ENCODE peak calls at places on chromosomes 16 and 17, in six cellular contexts. One of them, this sample, is unnamed.

GRCh38 chr16:72995151-72995881 is 52.6 kb downstream of the ZFHX3 start:
- DNase-seq in transverse colon: peak
- DNase-seq in NB4: peak
- DNase-seq in neural crest cell: peak
- DNase-seq in foreskin keratinocyte: no peak
- DNase-seq in H9: peak
- DNase-seq in this sample: peak

GRCh38 chr17:74742153-74742515 is 5.1 kb downstream of the RAB37 start:
- DNase-seq in transverse colon: peak
- DNase-seq in NB4: peak
- DNase-seq in neural crest cell: no peak
- DNase-seq in foreskin keratinocyte: no peak
- DNase-seq in H9: peak
- DNase-seq in this sample: no peak

GRCh38 chr17:75277664-75278071 is 6.6 kb upstream of the MIF4GD start:
- DNase-seq in transverse colon: no peak
- DNase-seq in NB4: no peak
- DNase-seq in neural crest cell: no peak
- DNase-seq in foreskin keratinocyte: peak
- DNase-seq in H9: no peak
- DNase-seq in this sample: no peak

GRCh38 chr17:13601317-13601775 is 383 bp downstream of the HS3ST3A1 start:
- DNase-seq in transverse colon: no peak
- DNase-seq in NB4: peak
- DNase-seq in neural crest cell: no peak
- DNase-seq in foreskin keratinocyte: no peak
- DNase-seq in H9: no peak
- DNase-seq in this sample: peak

GRCh38 chr16:3520861-3521260 is 20.1 kb downstream of the CLUAP1 start:
- DNase-seq in transverse colon: no peak
- DNase-seq in NB4: no peak
- DNase-seq in neural crest cell: no peak
- DNase-seq in foreskin keratinocyte: no peak
- DNase-seq in H9: peak
- DNase-seq in this sample: peak

GRCh38 chr16:81593481-81593880 is 148.9 kb downstream of the CMIP start:
- DNase-seq in transverse colon: no peak
- DNase-seq in NB4: no peak
- DNase-seq in neural crest cell: no peak
- DNase-seq in foreskin keratinocyte: peak
- DNase-seq in H9: no peak
- DNase-seq in this sample: no peak

GRCh38 chr17:10756146-10756545 is 26.3 kb upstream of the TMEM220 start:
- DNase-seq in transverse colon: no peak
- DNase-seq in NB4: no peak
- DNase-seq in neural crest cell: no peak
- DNase-seq in foreskin keratinocyte: no peak
- DNase-seq in H9: no peak
- DNase-seq in this sample: peak

GRCh38 chr17:62615503-62615902 is 12.0 kb upstream of the MRC2 start:
- DNase-seq in transverse colon: no peak
- DNase-seq in NB4: no peak
- DNase-seq in neural crest cell: no peak
- DNase-seq in foreskin keratinocyte: no peak
- DNase-seq in H9: no peak
- DNase-seq in this sample: no peak

GRCh38 chr16:81544691-81545365 is 100.2 kb downstream of the CMIP start:
- DNase-seq in transverse colon: no peak
- DNase-seq in NB4: peak
- DNase-seq in neural crest cell: no peak
- DNase-seq in foreskin keratinocyte: no peak
- DNase-seq in H9: no peak
- DNase-seq in this sample: no peak

GRCh38 chr16:15466886-15467781 is 32.7 kb downstream of the BMERB1 start:
- DNase-seq in transverse colon: no peak
- DNase-seq in NB4: peak
- DNase-seq in neural crest cell: no peak
- DNase-seq in foreskin keratinocyte: peak
- DNase-seq in H9: no peak
- DNase-seq in this sample: no peak

GRCh38 chr17:78399693-78400144 is 21.3 kb downstream of the PGS1 start:
- DNase-seq in transverse colon: no peak
- DNase-seq in NB4: no peak
- DNase-seq in neural crest cell: no peak
- DNase-seq in foreskin keratinocyte: peak
- DNase-seq in H9: no peak
- DNase-seq in this sample: no peak

DNA sequence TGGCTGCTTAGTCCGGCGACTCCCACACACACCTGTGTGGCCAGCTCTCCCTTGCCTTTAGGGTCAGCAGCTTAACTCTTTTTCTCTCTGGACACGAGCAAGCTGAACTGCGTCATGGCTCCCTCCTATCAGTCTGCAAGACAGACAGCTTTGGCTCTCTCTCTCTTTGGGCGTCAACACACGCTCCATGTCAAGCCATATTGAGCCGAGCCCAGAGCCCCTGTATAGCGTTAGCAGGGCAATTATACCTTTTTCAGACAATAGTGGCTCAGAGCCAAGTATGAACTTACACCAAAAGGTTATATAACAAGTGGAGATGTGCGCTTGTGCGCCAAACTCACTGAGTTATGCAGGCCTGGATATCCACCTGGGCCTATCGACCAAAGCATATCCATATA is 34.8 kb upstream of the APPBP2 start:
- DNase-seq in transverse colon: no peak
- DNase-seq in NB4: no peak
- DNase-seq in neural crest cell: no peak
- DNase-seq in foreskin keratinocyte: no peak
- DNase-seq in H9: no peak
- DNase-seq in this sample: no peak
- TF ChIP-seq CTCF in transverse colon: no peak
- TF ChIP-seq CTCF in NB4: no peak
- TF ChIP-seq CTCF in neural crest cell: no peak
- TF ChIP-seq CTCF in foreskin keratinocyte: no peak
- TF ChIP-seq CTCF in H9: no peak
- TF ChIP-seq CTCF in this sample: no peak

DNA sequence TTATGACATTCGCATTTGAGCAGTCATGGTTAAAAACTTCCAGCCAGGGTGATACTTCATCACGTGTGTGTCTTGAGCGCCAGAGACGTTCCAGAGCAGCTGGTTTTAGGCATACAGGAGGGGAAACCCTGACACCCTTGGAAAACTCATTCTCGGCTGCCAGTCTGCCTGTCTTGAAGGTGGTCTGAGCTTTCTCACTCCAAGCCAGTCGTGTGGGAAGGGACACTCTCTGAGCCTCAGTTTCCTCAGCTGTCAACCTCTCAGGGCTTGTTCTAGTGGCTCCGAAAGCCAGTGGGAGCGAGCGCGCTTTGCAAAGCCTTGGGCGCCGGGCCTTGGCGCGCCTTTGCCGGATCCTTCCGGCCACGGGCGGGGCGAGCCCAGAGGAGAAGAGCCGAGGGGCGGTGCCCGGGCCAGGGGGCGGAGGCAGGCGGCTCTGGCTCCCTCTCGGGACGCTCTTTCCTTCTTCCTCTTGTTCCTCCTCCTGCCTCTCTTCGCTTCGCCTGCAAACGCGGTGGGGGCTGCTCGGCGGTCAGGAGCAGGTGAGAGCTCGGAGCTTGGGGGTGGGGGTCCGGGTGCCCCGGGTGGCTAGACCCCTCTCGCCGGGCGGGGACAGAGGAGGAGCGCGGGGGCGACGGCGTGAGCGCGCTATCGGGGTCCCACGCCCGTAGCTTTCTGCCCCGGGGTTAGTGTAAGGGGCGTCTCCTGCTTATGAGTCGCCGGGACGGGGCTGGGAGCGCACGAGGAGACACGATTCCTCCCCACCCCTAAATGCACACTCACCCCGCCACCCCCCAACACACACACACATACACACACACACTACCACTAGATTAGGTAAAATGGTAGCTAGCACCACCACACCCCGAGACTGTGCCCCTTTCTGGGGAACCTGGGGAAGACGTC is at the start of gene LDAF1:
- DNase-seq in transverse colon: peak
- DNase-seq in NB4: peak
- DNase-seq in neural crest cell: peak
- DNase-seq in foreskin keratinocyte: peak
- DNase-seq in H9: peak
- DNase-seq in this sample: peak
- TF ChIP-seq CTCF in transverse colon: no peak
- TF ChIP-seq CTCF in NB4: no peak
- TF ChIP-seq CTCF in neural crest cell: no peak
- TF ChIP-seq CTCF in foreskin keratinocyte: no peak
- TF ChIP-seq CTCF in H9: no peak
- TF ChIP-seq CTCF in this sample: no peak

GRCh38 chr17:43011728-43012472 is 5.3 kb downstream of the IFI35 start:
- DNase-seq in transverse colon: no peak
- DNase-seq in NB4: no peak
- DNase-seq in neural crest cell: no peak
- DNase-seq in foreskin keratinocyte: no peak
- DNase-seq in H9: no peak
- DNase-seq in this sample: no peak

GRCh38 chr17:43010667-43011308 is 4.2 kb downstream of the IFI35 start:
- DNase-seq in transverse colon: peak
- DNase-seq in NB4: no peak
- DNase-seq in neural crest cell: no peak
- DNase-seq in foreskin keratinocyte: no peak
- DNase-seq in H9: no peak
- DNase-seq in this sample: no peak

GRCh38 chr17:43003542-43004172 is 2.9 kb upstream of the IFI35 start:
- DNase-seq in transverse colon: no peak
- DNase-seq in NB4: no peak
- DNase-seq in neural crest cell: no peak
- DNase-seq in foreskin keratinocyte: peak
- DNase-seq in H9: peak
- DNase-seq in this sample: no peak

DNA sequence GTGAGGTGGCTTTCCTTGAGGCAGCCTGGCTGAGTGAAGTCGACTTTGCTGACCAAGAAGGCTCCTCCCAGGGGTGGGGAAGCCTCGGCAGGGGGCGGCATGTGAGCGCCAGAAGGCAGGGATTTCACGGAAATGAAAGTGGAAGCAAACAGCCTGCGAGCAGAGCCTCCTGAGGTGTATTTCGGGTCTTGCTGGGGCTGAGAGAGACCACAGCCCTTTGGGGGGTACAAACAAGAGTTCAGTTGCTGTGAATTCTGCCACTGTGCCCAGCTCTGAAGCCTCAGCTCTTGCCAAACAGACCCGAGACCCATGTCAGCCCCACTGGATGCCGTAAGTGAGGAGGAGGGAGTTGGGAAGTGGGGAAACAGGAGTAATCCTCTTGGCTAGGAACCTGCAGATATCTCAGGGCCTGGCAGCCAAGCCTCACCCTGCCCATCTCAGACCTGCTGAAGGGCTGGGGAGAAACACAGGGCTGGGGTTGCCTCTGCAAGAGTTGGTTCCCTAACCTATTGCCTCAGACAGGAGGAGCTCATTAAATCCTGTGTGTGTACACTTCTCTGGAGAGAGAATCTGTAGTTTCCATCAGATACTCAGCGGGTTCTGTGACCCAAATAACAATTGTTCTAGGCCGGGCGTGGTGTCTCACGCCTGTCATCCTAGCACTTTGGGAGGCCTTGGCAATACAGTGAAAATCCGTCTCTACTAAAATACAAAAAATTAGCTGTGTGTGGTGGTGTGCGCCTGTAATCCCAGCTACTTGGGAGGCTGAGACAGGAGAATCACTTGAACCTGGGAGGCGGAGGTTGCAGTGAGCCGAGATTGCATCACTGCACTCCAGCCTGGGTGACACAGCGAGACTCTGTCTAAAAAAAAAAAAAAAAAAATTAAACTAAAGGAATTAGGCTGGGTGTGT is at the start of gene IFI35:
- DNase-seq in transverse colon: peak
- DNase-seq in NB4: peak
- DNase-seq in neural crest cell: peak
- DNase-seq in foreskin keratinocyte: peak
- DNase-seq in H9: peak
- DNase-seq in this sample: peak
- TF ChIP-seq CTCF in transverse colon: peak
- TF ChIP-seq CTCF in NB4: peak
- TF ChIP-seq CTCF in neural crest cell: peak
- TF ChIP-seq CTCF in foreskin keratinocyte: peak
- TF ChIP-seq CTCF in H9: no peak
- TF ChIP-seq CTCF in this sample: no peak

GRCh38 chr17:50175035-50175788 is 9.4 kb downstream of the SGCA start:
- DNase-seq in transverse colon: no peak
- DNase-seq in NB4: no peak
- DNase-seq in neural crest cell: no peak
- DNase-seq in foreskin keratinocyte: no peak
- DNase-seq in H9: no peak
- DNase-seq in this sample: no peak

GRCh38 chr17:50177476-50177875 is 11.7 kb downstream of the SGCA start:
- DNase-seq in transverse colon: no peak
- DNase-seq in NB4: no peak
- DNase-seq in neural crest cell: no peak
- DNase-seq in foreskin keratinocyte: peak
- DNase-seq in H9: no peak
- DNase-seq in this sample: no peak

GRCh38 chr17:50177983-50178834 is 12.4 kb downstream of the SGCA start:
- DNase-seq in transverse colon: peak
- DNase-seq in NB4: peak
- DNase-seq in neural crest cell: peak
- DNase-seq in foreskin keratinocyte: peak
- DNase-seq in H9: peak
- DNase-seq in this sample: peak

GRCh38 chr17:50174444-50174843 is 8.6 kb downstream of the SGCA start:
- DNase-seq in transverse colon: no peak
- DNase-seq in NB4: no peak
- DNase-seq in neural crest cell: no peak
- DNase-seq in foreskin keratinocyte: no peak
- DNase-seq in H9: no peak
- DNase-seq in this sample: no peak

DNA sequence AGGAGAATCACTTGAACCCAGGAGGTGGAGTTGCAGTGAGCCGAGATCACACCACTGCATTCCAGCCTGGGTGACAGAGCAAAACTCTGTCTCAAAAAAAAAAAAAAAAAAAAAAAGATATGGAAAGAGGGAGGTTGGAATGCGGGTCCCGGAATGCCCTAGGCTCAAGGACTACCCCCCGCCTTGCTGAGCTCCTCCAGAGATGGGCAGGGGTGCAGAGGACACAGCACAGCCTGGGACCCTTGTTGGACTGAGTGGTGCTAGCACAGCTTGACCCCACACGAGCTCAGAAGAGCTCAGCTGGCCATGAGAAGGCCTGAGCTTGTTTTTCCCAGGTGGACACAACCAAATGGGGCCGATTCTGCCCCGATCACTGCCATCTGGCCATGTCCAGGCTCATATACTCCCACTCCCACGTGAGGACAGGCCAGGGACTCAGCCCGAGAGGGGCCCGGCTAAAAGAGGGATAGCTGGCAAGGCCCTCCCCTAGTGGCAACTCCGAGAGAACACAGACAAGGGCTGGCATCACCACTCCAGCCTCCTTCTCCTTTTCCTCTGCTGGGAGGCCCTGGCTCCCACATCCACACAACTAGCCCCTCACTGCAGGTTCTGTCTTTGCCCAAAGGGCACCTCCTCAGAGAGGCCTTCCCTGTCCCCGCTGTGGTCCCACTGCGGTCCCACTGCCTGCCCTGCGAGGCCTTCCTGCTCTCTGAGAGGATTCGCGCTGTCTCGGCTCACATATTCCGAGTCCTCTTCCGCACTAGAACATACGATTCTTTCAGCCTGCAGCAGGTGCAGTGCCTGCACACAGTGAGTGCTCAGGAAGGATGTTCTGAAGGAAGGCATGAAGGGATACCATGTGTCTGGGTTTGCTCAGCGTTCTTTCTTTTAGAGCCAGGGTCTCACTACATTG is 11.0 kb downstream of the SGCA start:
- DNase-seq in transverse colon: no peak
- DNase-seq in NB4: no peak
- DNase-seq in neural crest cell: no peak
- DNase-seq in foreskin keratinocyte: no peak
- DNase-seq in H9: no peak
- DNase-seq in this sample: no peak
- TF ChIP-seq CTCF in transverse colon: no peak
- TF ChIP-seq CTCF in NB4: no peak
- TF ChIP-seq CTCF in neural crest cell: no peak
- TF ChIP-seq CTCF in foreskin keratinocyte: no peak
- TF ChIP-seq CTCF in H9: peak
- TF ChIP-seq CTCF in this sample: no peak